ENCODE peak calls at places on chromosomes 12 and 14, in ten cellular contexts. W is amniotic stem cell; V is A549; J is renal cortical epithelial cell; Z is non-pigmented ciliary epithelial cell; D is mammary epithelial cell; X is lower leg skin; I is SK-N-DZ; P is WTC11; A is central memory CD8-positive, alpha-beta T cell. Y is an unnamed sample.

GRCh38 chr14:97021001-97021400 is 223.8 kb downstream of the VRK1 start:
- DNase-seq in J (no peak), Z (no peak), W (no peak), V (no peak), A (no peak), P (no peak), I (no peak), D (no peak), X (no peak), Y (no peak)

GRCh38 chr12:62848418-62848817 is 86.5 kb downstream of the PPM1H start:
- DNase-seq in I (no peak), X (no peak), A (no peak), D (peak; percentile 68), W (peak; percentile 77), P (no peak), J (peak; percentile 95), Z (peak; percentile 77), V (peak; percentile 57), Y (no peak)

GRCh38 chr14:105247715-105248367 is 492 bp upstream of the BTBD6 start:
- DNase-seq in D (no peak), J (no peak), V (no peak), A (no peak), P (no peak), W (no peak), I (no peak), Z (no peak), X (no peak), Y (no peak)

GRCh38 chr14:56127156-56127555 is 8.9 kb downstream of the PELI2 start:
- DNase-seq in I (no peak), X (no peak), Z (no peak), A (no peak), W (no peak), V (no peak), P (no peak), J (no peak), D (no peak), Y (no peak)

GRCh38 chr14:104398656-104399055 is 180.9 kb upstream of the C14orf180 start:
- DNase-seq in X (no peak), J (no peak), D (no peak), V (no peak), I (no peak), Z (no peak), P (no peak), W (no peak), A (no peak), Y (no peak)

GRCh38 chr14:89629383-89629782 is 212.3 kb upstream of the FOXN3 start:
- DNase-seq in W (no peak), P (no peak), A (no peak), I (no peak), Z (no peak), V (no peak), J (no peak), D (no peak), X (no peak), Y (no peak)

GRCh38 chr12:32139064-32139421 is 32.4 kb downstream of the BICD1 start:
- DNase-seq in A (no peak), Z (no peak), V (no peak), W (no peak), J (no peak), X (no peak), I (no peak), P (no peak), D (no peak), Y (no peak)

GRCh38 chr14:32332415-32333116 is 3.5 kb downstream of the AKAP6 start:
- DNase-seq in X (no peak), W (no peak), P (no peak), D (peak; percentile 33), J (no peak), Z (no peak), I (no peak), V (no peak), A (no peak), Y (no peak)

GRCh38 chr12:30989754-30990153 is 63.2 kb downstream of the TSPAN11 start:
- DNase-seq in Z (no peak), A (no peak), J (no peak), V (peak; percentile 41), I (peak; percentile 80), X (no peak), P (peak; percentile 66), W (no peak), D (no peak), Y (peak; percentile 76)

GRCh38 chr14:91292476-91292875 is 48.0 kb upstream of the GPR68 start:
- DNase-seq in X (no peak), V (no peak), A (no peak), J (no peak), P (no peak), W (no peak), I (no peak), D (peak; percentile 91), Z (no peak), Y (no peak)

GRCh38 chr14:91185721-91186120 is 58.8 kb downstream of the GPR68 start:
- DNase-seq in Z (no peak), P (no peak), D (no peak), X (no peak), I (no peak), V (no peak), A (no peak), J (no peak), W (no peak), Y (no peak)

GRCh38 chr12:95582230-95583058 is 31.2 kb upstream of the USP44 start:
- DNase-seq in V (peak; percentile 75), X (no peak), I (peak; percentile 13), D (peak; percentile 23), P (no peak), Z (peak; percentile 18), J (peak; percentile 65), A (no peak), W (peak; percentile 11), Y (no peak)

GRCh38 chr14:53954551-53955233 is 1.9 kb downstream of the BMP4 start:
- DNase-seq in J (no peak), V (peak; percentile 21), I (no peak), P (peak; percentile 29), D (peak; percentile 19), W (no peak), A (no peak), Z (no peak), X (no peak), Y (no peak)

GRCh38 chr12:113766880-113767878 is 198.9 kb downstream of the RBM19 start:
- DNase-seq in A (no peak), Z (peak; percentile 63), D (peak; percentile 49), P (no peak), W (peak; percentile 54), X (no peak), J (peak; percentile 89), I (no peak), V (peak; percentile 64), Y (no peak)

GRCh38 chr14:91282954-91283645 is 38.6 kb upstream of the GPR68 start:
- DNase-seq in I (no peak), Z (no peak), D (no peak), X (no peak), P (no peak), J (no peak), V (no peak), A (no peak), W (no peak), Y (no peak)

GRCh38 chr12:91388573-91388972 is 206.0 kb upstream of the DCN start:
- DNase-seq in P (no peak), I (no peak), A (no peak), Z (no peak), V (no peak), X (no peak), J (peak; percentile 87), D (no peak), W (no peak), Y (no peak)

GRCh38 chr14:23436327-23437141 is 1.1 kb upstream of the MYH7 start:
- DNase-seq in I (peak; percentile 67), W (no peak), D (no peak), P (no peak), A (no peak), X (no peak), J (peak; percentile 41), Z (no peak), V (no peak), Y (no peak)

GRCh38 chr14:24232645-24233537 is at the start of gene GMPR2:
- DNase-seq in A (no peak), X (no peak), V (no peak), I (no peak), J (no peak), W (no peak), D (no peak), Z (no peak), P (no peak), Y (no peak)

GRCh38 chr14:24080888-24081738 is 9.8 kb downstream of the CPNE6 start:
- DNase-seq in P (peak; percentile 69), W (peak; percentile 18), J (no peak), Z (no peak), I (peak; percentile 64), D (peak; percentile 43), A (peak; percentile 33), V (peak; percentile 28), X (no peak), Y (peak; percentile 31)

GRCh38 chr12:53973093-53974042 is at the start of gene HOXC11:
- DNase-seq in X (no peak), W (no peak), P (peak; percentile 65), D (peak; percentile 65), J (no peak), A (no peak), I (no peak), V (peak; percentile 29), Z (no peak), Y (no peak)

GRCh38 chr14:20440882-20441281 is 4.9 kb upstream of the KLHL33 start:
- DNase-seq in I (no peak), P (no peak), D (no peak), V (no peak), A (no peak), X (no peak), Z (no peak), W (no peak), J (no peak), Y (no peak)

GRCh38 chr14:75884198-75884611 is 97.6 kb downstream of the TGFB3 start:
- DNase-seq in Z (peak; percentile 85), V (no peak), D (peak; percentile 46), I (no peak), J (peak; percentile 64), P (no peak), A (no peak), W (peak; percentile 39), X (no peak), Y (no peak)

GRCh38 chr14:68089146-68089715 is 269.7 kb downstream of the RAD51B start:
- DNase-seq in A (no peak), J (peak; percentile 95), Z (no peak), X (no peak), I (no peak), D (no peak), V (peak; percentile 88), P (no peak), W (no peak), Y (no peak)

GRCh38 chr14:104888489-104889373 is 23.7 kb downstream of the CEP170B start:
- DNase-seq in I (no peak), V (no peak), W (no peak), X (no peak), D (no peak), Z (no peak), J (no peak), A (no peak), P (no peak), Y (no peak)

GRCh38 chr12:120536064-120536791 is 2.1 kb downstream of the RNF10 start:
- DNase-seq in V (no peak), D (no peak), A (no peak), P (no peak), Z (no peak), X (no peak), J (no peak), W (no peak), I (no peak), Y (no peak)

GRCh38 chr14:37253905-37254304 is 56.2 kb downstream of the MIPOL1 start:
- DNase-seq in P (no peak), Z (peak; percentile 45), A (no peak), J (peak; percentile 33), V (no peak), D (peak; percentile 62), I (no peak), W (no peak), X (no peak), Y (no peak)

GRCh38 chr12:121816925-121817647 is 13.3 kb downstream of the SETD1B start:
- DNase-seq in Z (no peak), X (no peak), J (no peak), D (no peak), A (no peak), I (no peak), V (no peak), P (no peak), W (no peak), Y (no peak)

GRCh38 chr12:99282086-99282485 is 365.5 kb upstream of the GARIN6 start:
- DNase-seq in W (no peak), Z (no peak), D (no peak), P (no peak), X (no peak), J (no peak), I (no peak), A (no peak), V (no peak), Y (no peak)

Y was measured in cerebellar nuclear complex.